ENCODE peak calls at places on chromosomes 2 and 18, in six cellular contexts. P is breast epithelium; B is body of pancreas; E is mammary epithelial cell; H is upper lobe of right lung; Q is CD4-positive, alpha-beta T cell. Z is an unnamed sample.
A peak's percentile ranks its signal among the peaks of the same experiment; 100 is the strongest.

GRCh38 chr18:78610646-78611045 is 369.0 kb upstream of the SALL3 start:
- DNase-seq in E (no peak), P (no peak), H (no peak), B (no peak), Q (no peak), Z (no peak)

GRCh38 chr2:120354935-120355845 is 9.3 kb downstream of the INHBB start:
- DNase-seq in Q (no peak), H (no peak), P (no peak), B (no peak), E (no peak), Z (no peak)

GRCh38 chr2:157173740-157174184 is 83.7 kb upstream of the GALNT5 start:
- DNase-seq in H (no peak), P (no peak), Q (no peak), E (peak; percentile 91), B (no peak), Z (peak; percentile 80)

GRCh38 chr2:119383410-119384140 is 16.8 kb downstream of the DBI start:
- DNase-seq in H (no peak), E (no peak), B (peak; percentile 88), P (peak; percentile 78), Q (no peak), Z (no peak)

GRCh38 chr18:3595282-3596273 is 145.6 kb downstream of the TGIF1 start:
- DNase-seq in P (peak; percentile 45), H (no peak), Q (peak; percentile 11), E (peak; percentile 95), B (peak; percentile 70), Z (peak; percentile 78)

GRCh38 chr2:227796044-227796780 is 17.4 kb upstream of the CCL20 start:
- DNase-seq in B (no peak), H (no peak), P (no peak), E (peak; percentile 52), Q (no peak), Z (no peak)

GRCh38 chr18:61551586-61551985 is 218.4 kb downstream of the CDH20 start:
- DNase-seq in B (peak; percentile 54), Q (no peak), H (no peak), P (peak; percentile 28), E (peak; percentile 68), Z (peak; percentile 67)

GRCh38 chr2:8144785-8145184 is 537.1 kb upstream of the ID2 start:
- DNase-seq in H (no peak), Q (no peak), B (no peak), P (no peak), E (no peak), Z (no peak)

GRCh38 chr2:30511122-30512083 is 64.4 kb downstream of the LCLAT1 start:
- DNase-seq in E (no peak), H (no peak), Q (no peak), B (no peak), P (no peak), Z (peak; percentile 26)

GRCh38 chr2:96085541-96086355 is 30.6 kb downstream of the ADRA2B start:
- DNase-seq in B (no peak), H (no peak), E (no peak), P (peak; percentile 15), Q (no peak), Z (no peak)

GRCh38 chr2:89763581-89764485 is 1072.4 kb downstream of the RPIA start:
- DNase-seq in H (peak; percentile 64), P (no peak), B (peak; percentile 20), E (no peak), Q (no peak), Z (no peak)

GRCh38 chr2:196479350-196479749 is 160.2 kb upstream of the CCDC150 start:
- DNase-seq in P (no peak), B (no peak), H (no peak), Q (no peak), E (peak; percentile 40), Z (no peak)

GRCh38 chr18:52069201-52069600 is 270.8 kb upstream of the DCC start:
- DNase-seq in H (no peak), P (no peak), B (no peak), Q (no peak), E (no peak), Z (no peak)

GRCh38 chr2:240930096-240930630 is 24.0 kb downstream of the CROCC2 start:
- DNase-seq in Q (no peak), P (no peak), H (peak; percentile 62), B (no peak), E (no peak), Z (no peak)

GRCh38 chr2:182616471-182617393 is 99.3 kb upstream of the DNAJC10 start:
- DNase-seq in H (no peak), Q (no peak), B (no peak), E (no peak), P (no peak), Z (no peak)

GRCh38 chr2:74292752-74293151 is 50.5 kb downstream of the SLC4A5 start:
- DNase-seq in E (no peak), P (no peak), Q (no peak), H (no peak), B (no peak), Z (no peak)

GRCh38 chr2:37590119-37590571 is 81.3 kb downstream of the CDC42EP3 start:
- DNase-seq in P (peak; percentile 49), B (no peak), Q (no peak), E (peak; percentile 11), H (no peak), Z (no peak)

GRCh38 chr2:181957668-181958067 is 28.0 kb upstream of the PPP1R1C start:
- DNase-seq in E (no peak), H (no peak), Q (no peak), B (no peak), P (no peak), Z (no peak)

GRCh38 chr2:205662389-205662965 is 19.8 kb upstream of the NRP2 start:
- DNase-seq in H (no peak), B (no peak), P (no peak), Q (no peak), E (no peak), Z (no peak)

GRCh38 chr2:186532891-186533290 is 46.8 kb downstream of the ZC3H15 start:
- DNase-seq in Q (no peak), H (no peak), E (peak; percentile 30), B (no peak), P (no peak), Z (no peak)

GRCh38 chr2:102451968-102452367 is 21.1 kb upstream of the SLC9A4 start:
- DNase-seq in E (no peak), Q (no peak), P (no peak), H (no peak), B (no peak), Z (no peak)

GRCh38 chr2:222050981-222051380 is 247.8 kb downstream of the PAX3 start:
- DNase-seq in E (no peak), B (no peak), Q (no peak), P (no peak), H (no peak), Z (no peak)

GRCh38 chr18:79928563-79928960 is 22.9 kb downstream of the SLC66A2 start:
- DNase-seq in E (no peak), P (no peak), H (peak; percentile 37), Q (no peak), B (no peak), Z (no peak)

GRCh38 chr18:79927597-79928562 is 23.6 kb downstream of the SLC66A2 start:
- DNase-seq in P (peak; percentile 11), Q (no peak), H (peak; percentile 54), E (no peak), B (no peak), Z (no peak)

GRCh38 chr18:79926306-79926705 is 25.1 kb downstream of the SLC66A2 start:
- DNase-seq in H (no peak), Q (no peak), P (peak; percentile 10), E (no peak), B (no peak), Z (no peak)

GRCh38 chr18:79925656-79925979 is 25.8 kb downstream of the SLC66A2 start:
- DNase-seq in B (no peak), Q (no peak), E (no peak), P (no peak), H (no peak), Z (no peak)

DNA sequence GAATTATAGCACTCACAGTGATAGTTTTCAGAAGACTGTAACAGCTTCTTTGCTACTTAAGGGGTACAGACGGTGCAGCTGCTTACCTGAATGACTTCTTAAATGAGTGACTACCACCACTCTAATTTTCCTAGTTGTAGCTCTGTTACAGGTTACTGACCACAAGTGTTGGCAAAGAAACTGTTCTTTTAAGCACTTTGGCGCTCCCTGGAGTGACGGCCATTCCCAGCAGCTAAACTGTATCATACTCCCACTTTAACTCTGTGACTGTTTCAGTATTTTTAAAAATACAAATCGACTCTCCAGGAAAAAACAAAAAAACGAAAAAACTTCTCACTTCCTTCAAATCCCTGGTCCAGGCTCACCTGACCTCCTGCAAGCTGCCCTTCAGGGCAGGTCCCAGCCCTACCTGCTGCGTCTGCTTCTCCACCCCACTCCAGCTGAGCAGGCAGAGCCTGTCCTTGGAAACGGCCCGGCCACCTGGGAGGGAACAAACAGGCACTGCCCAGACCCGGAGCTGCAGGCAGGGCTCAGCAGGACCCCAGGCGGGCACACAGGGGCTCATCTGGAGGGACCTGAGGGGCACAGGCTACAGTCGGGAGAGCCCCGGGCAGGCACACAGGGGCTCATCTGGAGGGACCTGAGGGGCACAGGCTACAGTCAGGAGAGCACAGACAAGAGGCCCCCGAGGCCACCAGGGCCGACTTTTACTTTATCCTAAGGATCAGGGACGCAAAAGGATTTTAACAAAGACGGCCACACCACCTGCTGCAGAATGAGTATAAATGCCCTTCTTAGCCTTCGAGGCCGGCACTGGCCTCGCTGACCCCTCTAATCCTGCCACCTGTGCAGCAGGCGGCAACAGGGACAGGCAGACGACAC is 24.5 kb downstream of the SLC66A2 start:
- DNase-seq in Q (no peak), H (peak; percentile 64), P (peak; percentile 12), B (peak; percentile 55), E (no peak), Z (no peak)
- H3K27ac ChIP-seq in Q (no peak overlapping the region), H (no peak overlapping the region), P (no peak overlapping the region), B (no peak overlapping the region), E (no peak overlapping the region), Z (no peak overlapping the region)

GRCh38 chr2:86686905-86687304 is 33.2 kb upstream of the RMND5A start:
- DNase-seq in Q (no peak), E (no peak), P (no peak), H (no peak), B (no peak), Z (no peak)
- TF ChIP-seq CTCF in Q (no peak), E (no peak), P (no peak), H (no peak), B (no peak), Z (no peak)

DNA sequence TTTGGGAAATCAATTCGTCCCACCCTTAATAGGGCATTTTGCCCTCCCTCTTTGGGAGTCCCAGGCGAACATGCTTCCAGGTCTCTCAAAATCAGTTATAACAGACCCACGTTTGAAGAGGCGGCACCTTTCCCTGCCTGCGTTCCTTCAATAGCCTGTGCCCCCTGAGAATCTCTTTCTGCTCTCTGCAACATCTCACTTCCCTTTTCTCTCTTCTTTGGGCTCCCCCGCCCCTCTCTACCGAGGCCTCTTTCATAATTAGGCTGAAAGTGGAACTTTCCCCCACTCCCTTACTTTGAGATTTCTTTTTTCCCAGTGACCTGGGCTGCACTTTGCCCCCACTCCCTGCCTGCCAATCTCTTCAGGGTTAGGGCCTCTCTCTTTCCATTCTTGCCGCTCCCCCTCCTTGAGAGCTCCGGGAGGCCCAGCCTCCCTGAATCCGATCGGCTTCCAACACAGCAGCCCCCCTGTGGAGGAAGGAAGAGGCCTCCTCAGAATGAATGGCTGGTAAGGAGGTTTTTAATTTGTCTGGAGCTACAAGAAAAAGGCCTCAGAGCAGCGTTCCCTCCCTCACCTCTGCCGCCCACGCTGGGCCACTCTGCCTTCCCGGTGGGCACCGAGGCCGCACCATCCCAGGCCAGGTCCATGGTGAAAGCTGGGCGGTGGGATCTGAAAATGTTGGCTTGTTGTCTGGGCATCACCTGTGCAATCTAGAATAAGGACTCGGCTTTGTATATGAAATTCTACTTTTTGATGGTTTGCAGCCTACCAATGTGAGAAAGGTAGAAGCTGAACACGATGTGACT is 162.6 kb upstream of the SIX3 start:
- DNase-seq in E (no peak), B (no peak), Q (no peak), H (no peak), P (no peak), Z (no peak)
- H3K27ac ChIP-seq in E (no peak overlapping the region), B (no peak overlapping the region), Q (no peak overlapping the region), H (no peak overlapping the region), P (no peak overlapping the region), Z (no peak overlapping the region)

GRCh38 chr2:159939946-159940345 is 122.5 kb downstream of the PLA2R1 start:
- DNase-seq in B (no peak), Q (no peak), P (no peak), E (no peak), H (no peak), Z (peak; percentile 30)
- TF ChIP-seq CTCF in B (no peak), Q (no peak), P (no peak), E (peak; percentile 40), H (peak; percentile 32), Z (no peak)

Z was measured in RWPE1.